ENCODE peak calls at places on chromosomes 1 and 21, in ten cellular contexts. R, Z, C, Y, P, H, A, G, K and M are unnamed samples.

GRCh38 chr1:53314606-53315005 is 13.3 kb downstream of the LRP8 start:
- DNase-seq in R (peak), Z (no peak), C (no peak), Y (no peak), P (no peak), H (no peak), A (no peak), G (no peak), K (no peak), M (no peak)

GRCh38 chr1:54124472-54124871 is 28.3 kb downstream of the CDCP2 start:
- DNase-seq in R (no peak), Z (no peak), C (no peak), Y (no peak), P (no peak), H (no peak), A (no peak), G (peak), K (peak), M (no peak)

GRCh38 chr1:91781371-91781825 is 104.6 kb downstream of the TGFBR3 start:
- DNase-seq in R (no peak), Z (no peak), C (no peak), Y (peak), P (no peak), H (no peak), A (no peak), G (no peak), K (no peak), M (no peak)

GRCh38 chr1:29575826-29576225 is 339.5 kb downstream of the PTPRU start:
- DNase-seq in R (no peak), Z (no peak), C (no peak), Y (no peak), P (no peak), H (no peak), A (no peak), G (no peak), K (no peak), M (no peak)

GRCh38 chr1:41813220-41813619 is 105.5 kb downstream of the HIVEP3 start:
- DNase-seq in R (no peak), Z (no peak), C (no peak), Y (no peak), P (no peak), H (no peak), A (no peak), G (no peak), K (no peak), M (no peak)

GRCh38 chr1:221117548-221117951 is 238.3 kb downstream of the HLX start:
- DNase-seq in R (peak), Z (no peak), C (no peak), Y (peak), P (no peak), H (peak), A (no peak), G (no peak), K (no peak), M (no peak)

GRCh38 chr1:2060535-2060934 is 10.3 kb downstream of the PRKCZ start:
- DNase-seq in R (no peak), Z (no peak), C (no peak), Y (no peak), P (no peak), H (no peak), A (no peak), G (no peak), K (no peak), M (no peak)

GRCh38 chr21:14850394-14850793 is 214.4 kb downstream of the NRIP1 start:
- DNase-seq in R (no peak), Z (no peak), C (no peak), Y (no peak), P (no peak), H (no peak), A (no peak), G (no peak), K (no peak), M (no peak)

GRCh38 chr1:54153548-54154439 is 994 bp upstream of the CDCP2 start:
- DNase-seq in R (peak), Z (peak), C (no peak), Y (peak), P (no peak), H (peak), A (no peak), G (peak), K (peak), M (peak)

GRCh38 chr1:54851928-54852524 is 35.0 kb downstream of the DHCR24 start:
- DNase-seq in R (no peak), Z (peak), C (no peak), Y (no peak), P (no peak), H (no peak), A (no peak), G (peak), K (no peak), M (peak)

GRCh38 chr1:81559662-81560350 is 240.9 kb upstream of the ADGRL2 start:
- DNase-seq in R (no peak), Z (no peak), C (no peak), Y (no peak), P (no peak), H (no peak), A (no peak), G (no peak), K (no peak), M (no peak)

GRCh38 chr1:228410015-228410414 is 3.4 kb upstream of the TRIM11 start:
- DNase-seq in R (peak), Z (peak), C (no peak), Y (no peak), P (no peak), H (peak), A (no peak), G (no peak), K (no peak), M (no peak)

GRCh38 chr1:20597650-20598049 is 8.8 kb downstream of the CDA start:
- DNase-seq in R (no peak), Z (no peak), C (no peak), Y (no peak), P (no peak), H (no peak), A (no peak), G (no peak), K (no peak), M (no peak)

GRCh38 chr1:53061859-53062714 is at the start of gene PODN:
- DNase-seq in R (peak), Z (no peak), C (no peak), Y (no peak), P (no peak), H (peak), A (no peak), G (peak), K (no peak), M (no peak)

GRCh38 chr1:33339413-33339812 is 18.5 kb upstream of the A3GALT2 start:
- DNase-seq in R (no peak), Z (no peak), C (no peak), Y (no peak), P (no peak), H (peak), A (no peak), G (peak), K (no peak), M (no peak)

GRCh38 chr1:7388488-7389185 is 382.5 kb upstream of the VAMP3 start:
- DNase-seq in R (peak), Z (peak), C (no peak), Y (no peak), P (peak), H (no peak), A (no peak), G (peak), K (no peak), M (no peak)

GRCh38 chr1:247375747-247376146 is 40.2 kb upstream of the NLRP3 start:
- DNase-seq in R (no peak), Z (no peak), C (no peak), Y (no peak), P (no peak), H (no peak), A (no peak), G (no peak), K (no peak), M (no peak)